ENCODE peak calls at places on chromosomes 16 and 17, in seven cellular contexts. A is uterus, I is adrenal gland, F is astrocyte of the spinal cord, H is H9, C is psoas muscle, Z is fibroblast of mammary gland. K is an unnamed sample.

GRCh38 chr17:77690271-77691161 is 268.0 kb upstream of the TNRC6C start:
- DNase-seq in C (no peak), F (no peak), H (peak), A (no peak), Z (no peak), I (no peak), K (peak)

GRCh38 chr16:552171-552570 is 8.0 kb upstream of the PRR35 start:
- DNase-seq in A (no peak), C (no peak), H (no peak), Z (no peak), I (no peak), F (no peak), K (no peak)

GRCh38 chr17:43753488-43754129 is 5.0 kb downstream of the SOST start:
- DNase-seq in F (no peak), Z (peak), A (no peak), C (no peak), H (no peak), I (no peak), K (no peak)

GRCh38 chr16:70789231-70789926 is 11.6 kb downstream of the VAC14 start:
- DNase-seq in F (peak), I (no peak), A (peak), H (peak), C (peak), Z (peak), K (peak)

GRCh38 chr16:14454391-14454790 is 175.7 kb downstream of the PARN start:
- DNase-seq in Z (peak), I (no peak), H (no peak), A (no peak), C (no peak), F (peak), K (no peak)

GRCh38 chr17:9806709-9807108 is 15.2 kb downstream of the GSG1L2 start:
- DNase-seq in F (no peak), Z (no peak), A (no peak), C (no peak), H (no peak), I (no peak), K (no peak)

GRCh38 chr16:64196444-64196843 is 925.4 kb downstream of the CDH11 start:
- DNase-seq in A (no peak), C (no peak), H (no peak), I (no peak), F (peak), Z (peak), K (no peak)

GRCh38 chr16:12869681-12870427 is 31.5 kb upstream of the SHISA9 start:
- DNase-seq in F (no peak), Z (peak), I (no peak), C (no peak), H (no peak), A (no peak), K (no peak)

GRCh38 chr16:12258806-12259205 is 282.3 kb downstream of the SNX29 start:
- DNase-seq in H (no peak), Z (no peak), A (no peak), C (no peak), I (no peak), F (no peak), K (no peak)

GRCh38 chr17:79504181-79504605 is 106.7 kb downstream of the RBFOX3 start:
- DNase-seq in C (no peak), I (no peak), F (no peak), A (no peak), Z (no peak), H (no peak), K (no peak)

GRCh38 chr17:65918921-65919546 is 272.9 kb downstream of the CEP112 start:
- DNase-seq in F (peak), Z (no peak), H (no peak), I (no peak), A (no peak), C (no peak), K (peak)
- TF ChIP-seq CTCF in F (peak), Z (peak), H (peak), I (no peak), A (peak), C (no peak), K (no peak)

GRCh38 chr16:6684076-6684673 is 648.5 kb upstream of the RBFOX1 start:
- DNase-seq in I (no peak), C (no peak), A (no peak), F (no peak), Z (peak), H (no peak), K (peak)
- TF ChIP-seq CTCF in I (peak), C (peak), A (no peak), F (no peak), Z (peak), H (peak), K (peak)

DNA sequence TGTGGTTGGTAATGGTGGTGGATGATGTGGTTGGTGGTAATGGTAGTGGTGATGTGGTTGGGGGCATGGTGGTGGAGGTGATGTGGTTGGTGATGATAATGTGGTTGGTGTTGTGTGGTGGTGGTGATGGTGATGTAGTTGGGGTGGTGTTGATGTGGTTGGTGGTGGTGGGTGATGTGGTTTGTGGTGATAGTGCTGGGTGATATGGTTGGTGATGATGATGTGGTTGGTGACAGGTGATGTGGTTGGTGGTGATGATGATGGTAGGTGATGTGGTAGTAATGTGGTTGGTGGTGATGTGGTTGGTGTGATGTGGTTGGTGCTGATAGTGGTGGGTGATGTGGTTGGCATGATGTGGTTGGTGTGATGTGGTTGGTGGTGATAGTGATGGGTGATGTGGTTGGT is 29.4 kb downstream of the BAHCC1 start:
- DNase-seq in H (no peak), C (no peak), Z (no peak), F (no peak), A (no peak), I (no peak), K (no peak)
- TF ChIP-seq CTCF in H (no peak), C (no peak), Z (no peak), F (no peak), A (no peak), I (no peak), K (no peak)

GRCh38 chr17:61412860-61413653 is 13.4 kb downstream of the TBX2 start:
- DNase-seq in C (no peak), I (no peak), Z (no peak), H (peak), F (no peak), A (no peak), K (no peak)

GRCh38 chr17:61410555-61411089 is 11.0 kb downstream of the TBX2 start:
- DNase-seq in I (peak), F (peak), Z (peak), C (peak), A (peak), H (peak), K (peak)

GRCh38 chr17:61410100-61410551 is 10.5 kb downstream of the TBX2 start:
- DNase-seq in I (no peak), Z (no peak), H (peak), A (no peak), C (no peak), F (no peak), K (no peak)

GRCh38 chr17:61411944-61412859 is 12.6 kb downstream of the TBX2 start:
- DNase-seq in I (peak), F (peak), A (peak), Z (peak), H (peak), C (peak), K (peak)

DNA sequence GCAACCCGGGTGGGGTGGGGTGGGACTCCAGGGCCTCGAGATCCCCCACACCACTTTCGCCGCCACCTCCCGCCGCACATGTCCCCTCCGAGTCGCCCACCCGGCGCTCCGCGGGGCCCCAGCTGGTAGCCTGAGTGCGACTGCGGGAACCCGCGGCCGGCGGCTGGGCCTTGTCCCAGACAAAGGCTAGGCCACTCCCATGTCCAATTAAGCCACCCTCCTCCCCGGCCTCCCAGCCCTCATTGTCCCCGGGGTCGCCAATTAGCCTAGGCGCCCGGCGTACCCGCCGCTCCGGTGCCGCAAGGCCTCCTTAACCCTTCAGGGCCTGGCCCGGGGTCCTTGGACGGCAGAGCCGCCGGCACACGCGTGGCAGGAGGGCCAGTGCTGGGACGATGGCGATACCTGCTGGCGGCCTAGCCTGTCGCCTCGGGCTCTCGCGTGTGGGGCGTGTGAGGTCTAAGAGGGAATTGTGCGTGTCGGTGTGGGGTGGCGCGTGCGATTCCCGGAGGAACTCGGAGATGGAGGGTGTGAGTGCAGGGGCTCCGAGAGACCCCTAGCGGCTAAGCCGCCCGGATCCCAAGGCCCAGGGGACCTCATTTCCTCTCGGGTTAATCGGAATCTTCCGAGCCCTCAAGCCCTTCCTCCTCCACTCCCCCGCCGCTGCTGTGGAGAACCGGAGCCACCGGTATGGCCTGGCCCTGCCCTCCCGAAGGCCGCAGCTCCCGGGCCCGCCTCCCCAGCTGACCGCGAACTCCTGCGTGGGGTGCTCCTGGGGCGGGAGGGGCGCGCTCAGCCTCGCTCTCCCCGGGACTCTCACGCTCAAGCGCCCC is 11.7 kb downstream of the TBX2 start:
- DNase-seq in I (peak), Z (peak), F (peak), A (peak), H (peak), C (no peak), K (peak)
- TF ChIP-seq CTCF in I (no peak), Z (peak), F (peak), A (no peak), H (peak), C (peak), K (no peak)

GRCh38 chr17:39236981-39237441 is 11.3 kb upstream of the STAC2 start:
- DNase-seq in F (no peak), A (no peak), Z (no peak), H (no peak), C (no peak), I (no peak), K (no peak)
- TF ChIP-seq CTCF in F (no peak), A (no peak), Z (no peak), H (no peak), C (no peak), I (no peak), K (no peak)

K was measured in nephron progenitor cell.